ENCODE peak calls at places on chromosomes 13 and 19, in four cellular contexts. C, P, M and E are unnamed samples.

GRCh38 chr19:48569814-48570213 is 17.8 kb downstream of the SULT2B1 start:
- DNase-seq in C (no peak), P (no peak), M (no peak), E (no peak)

GRCh38 chr19:49403404-49404187 is 15.5 kb downstream of the KASH5 start:
- DNase-seq in C (no peak), P (peak; percentile 22), M (no peak), E (no peak)

GRCh38 chr19:19623383-19623782 is 4.6 kb downstream of the LPAR2 start:
- DNase-seq in C (no peak), P (no peak), M (no peak), E (no peak)

GRCh38 chr13:34730966-34731365 is 211.1 kb upstream of the NBEA start:
- DNase-seq in C (no peak), P (no peak), M (no peak), E (no peak)

GRCh38 chr13:66128692-66129269 is 1101.4 kb downstream of the PCDH9 start:
- DNase-seq in C (no peak), P (no peak), M (no peak), E (no peak)

GRCh38 chr13:76993021-76993420 is 1.1 kb downstream of the CLN5 start:
- DNase-seq in C (no peak), P (no peak), M (no peak), E (no peak)

GRCh38 chr19:31351212-31352193 is 2.3 kb upstream of the TSHZ3 start:
- DNase-seq in C (no peak), P (peak; percentile 51), M (peak; percentile 65), E (no peak)

GRCh38 chr19:35248310-35249145 is at the start of gene LSR:
- DNase-seq in C (no peak), P (no peak), M (no peak), E (no peak)

GRCh38 chr19:17200408-17201079 is 14.6 kb upstream of the USE1 start:
- DNase-seq in C (no peak), P (no peak), M (no peak), E (no peak)

GRCh38 chr13:93559718-93560117 is 333.1 kb downstream of the GPC6 start:
- DNase-seq in C (no peak), P (peak; percentile 81), M (no peak), E (no peak)

GRCh38 chr13:79775830-79776229 is 294.9 kb downstream of the NDFIP2 start:
- DNase-seq in C (no peak), P (peak; percentile 77), M (no peak), E (peak; percentile 57)

GRCh38 chr13:75417647-75418046 is 64.3 kb downstream of the TBC1D4 start:
- DNase-seq in C (no peak), P (no peak), M (no peak), E (no peak)

GRCh38 chr19:49222011-49222410 is 64.4 kb downstream of the TRPM4 start:
- DNase-seq in C (no peak), P (peak; percentile 26), M (no peak), E (no peak)

GRCh38 chr13:28110414-28110813 is 10.0 kb upstream of the FLT3 start:
- DNase-seq in C (no peak), P (no peak), M (no peak), E (no peak)

GRCh38 chr13:21971662-21972635 is 301.1 kb downstream of the FGF9 start:
- DNase-seq in C (no peak), P (no peak), M (no peak), E (no peak)

GRCh38 chr19:49469828-49470614 is 4.0 kb upstream of the FLT3LG start:
- DNase-seq in C (no peak), P (no peak), M (no peak), E (no peak)

GRCh38 chr19:35063940-35064818 is 22.7 kb downstream of the HPN start:
- DNase-seq in C (no peak), P (peak; percentile 29), M (no peak), E (peak; percentile 43)

GRCh38 chr13:50969691-50970090 is 60.1 kb downstream of the RNASEH2B start:
- DNase-seq in C (no peak), P (peak; percentile 7), M (no peak), E (no peak)

GRCh38 chr13:35191883-35192282 is 249.8 kb downstream of the NBEA start:
- DNase-seq in C (no peak), P (no peak), M (no peak), E (no peak)

GRCh38 chr19:13103961-13104847 is 1.5 kb upstream of the LYL1 start:
- DNase-seq in C (no peak), P (no peak), M (peak; percentile 57), E (no peak)

GRCh38 chr19:14198384-14199376 is 7.3 kb downstream of the ADGRL1 start:
- DNase-seq in C (no peak), P (no peak), M (no peak), E (no peak)
- TF ChIP-seq CTCF in C (no peak), P (peak; percentile 28), M (no peak), E (peak; percentile 20)

DNA sequence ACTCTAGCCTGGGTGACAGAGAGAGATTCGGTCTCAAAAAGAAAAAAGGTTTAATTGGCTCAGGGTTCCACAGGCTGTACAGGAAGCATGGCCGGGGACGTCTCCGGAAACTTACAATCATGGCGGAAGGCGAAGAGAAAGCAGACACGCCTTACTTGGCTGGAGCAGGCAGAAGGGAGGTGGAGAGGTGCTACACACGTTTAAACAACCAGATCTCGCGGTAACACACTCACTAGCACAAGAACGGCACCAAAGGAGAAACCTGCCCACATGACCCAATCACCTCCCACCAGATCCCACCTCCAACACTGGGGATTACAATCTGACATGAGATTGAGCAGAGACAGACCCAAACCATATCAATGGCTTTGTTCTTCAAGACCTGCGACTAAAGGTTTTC is 12.8 kb downstream of the CASP14 start:
- DNase-seq in C (no peak), P (no peak), M (no peak), E (no peak)
- H3K4me3 ChIP-seq in C (no peak overlapping the region), P (no peak overlapping the region), M (no peak overlapping the region), E (no peak overlapping the region)

GRCh38 chr13:111048387-111048786 is 66.7 kb upstream of the ARHGEF7 start:
- DNase-seq in C (no peak), P (no peak), M (no peak), E (no peak)

GRCh38 chr13:111045170-111045569 is 69.9 kb upstream of the ARHGEF7 start:
- DNase-seq in C (no peak), P (no peak), M (no peak), E (no peak)

GRCh38 chr13:111047326-111047725 is 67.8 kb upstream of the ARHGEF7 start:
- DNase-seq in C (no peak), P (no peak), M (no peak), E (no peak)

GRCh38 chr13:111044087-111044830 is 70.9 kb upstream of the ARHGEF7 start:
- DNase-seq in C (no peak), P (no peak), M (no peak), E (no peak)

DNA sequence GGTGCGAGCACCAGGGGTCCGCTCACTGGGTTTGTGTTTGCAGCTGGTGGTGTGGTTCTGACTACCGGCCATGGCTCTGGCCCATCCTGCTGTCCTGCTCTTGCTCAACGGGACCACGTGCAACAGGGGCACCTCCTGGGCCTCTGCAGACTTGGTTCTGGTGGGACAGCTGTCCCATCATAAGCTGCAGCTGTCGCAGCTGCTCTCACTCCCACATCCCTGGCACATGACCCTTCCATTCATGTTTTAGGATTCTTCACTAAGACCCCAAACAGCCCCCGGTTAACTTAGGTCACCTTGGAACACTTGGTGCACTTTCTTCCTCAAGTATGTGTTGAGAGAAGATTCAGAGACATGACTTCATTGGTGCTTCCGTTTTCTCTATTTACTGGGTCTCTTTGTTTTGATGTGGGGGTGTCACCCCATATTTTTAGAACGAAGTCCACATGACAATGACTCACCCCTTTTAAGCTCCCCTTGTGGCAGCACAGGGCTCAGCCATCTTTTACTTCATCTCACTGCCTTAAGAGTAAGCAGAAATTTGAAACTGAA is 68.4 kb upstream of the ARHGEF7 start:
- DNase-seq in C (no peak), P (peak; percentile 59), M (no peak), E (no peak)
- TF ChIP-seq CTCF in C (no peak), P (peak; percentile 61), M (no peak), E (peak; percentile 45)

DNA sequence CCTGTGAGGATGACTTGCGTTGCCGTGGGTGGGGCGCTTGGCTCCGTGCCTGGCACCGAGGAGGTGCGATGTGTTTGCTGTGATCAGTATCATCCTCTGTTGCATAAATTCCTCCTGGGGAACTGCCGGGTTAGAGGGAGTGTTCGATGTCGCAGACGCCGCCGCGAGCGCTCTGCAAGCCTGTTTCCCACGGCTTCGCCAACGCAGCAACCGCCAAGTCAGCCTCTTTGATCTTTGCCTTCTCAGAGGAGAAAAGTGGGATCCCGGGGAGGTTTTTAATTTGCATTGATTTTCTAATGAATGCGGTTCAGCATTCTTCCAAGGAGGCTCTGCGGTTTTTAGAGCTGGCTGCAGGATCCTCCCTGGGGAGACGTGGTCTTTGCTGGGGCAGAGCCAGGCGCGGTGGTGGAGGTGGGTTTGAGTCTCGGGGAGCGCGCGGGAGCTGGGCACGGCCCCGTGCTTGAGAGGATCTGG is 7.6 kb downstream of the GPR32 start:
- DNase-seq in C (no peak), P (peak; percentile 11), M (no peak), E (no peak)
- H3K4me3 ChIP-seq in C (no peak overlapping the region), P (no peak overlapping the region), M (no peak overlapping the region), E (no peak overlapping the region)